ENCODE peak calls at places on chromosomes 1 and 21, in eight cellular contexts. One of them, this sample, is unnamed.
A peak's percentile ranks its signal among the peaks of the same experiment; 100 is the strongest.

GRCh38 chr1:65001238-65001792 is 35.0 kb upstream of the JAK1 start:
- DNase-seq in HTR-8/SVneo: peak; percentile 70
- DNase-seq in LNCaP clone FGC: no peak
- DNase-seq in nucleus accumbens: no peak
- DNase-seq in fibroblast of the aortic adventitia: peak; percentile 43
- DNase-seq in HEK293T: peak; percentile 82
- DNase-seq in endothelial cell: peak; percentile 28
- DNase-seq in HT-29: no peak
- DNase-seq in this sample: peak; percentile 74

GRCh38 chr1:206411321-206411720 is 59.0 kb upstream of the IKBKE start:
- DNase-seq in HTR-8/SVneo: no peak
- DNase-seq in LNCaP clone FGC: no peak
- DNase-seq in nucleus accumbens: no peak
- DNase-seq in fibroblast of the aortic adventitia: no peak
- DNase-seq in HEK293T: no peak
- DNase-seq in endothelial cell: no peak
- DNase-seq in HT-29: no peak
- DNase-seq in this sample: no peak

GRCh38 chr1:34686531-34686930 is 68.3 kb upstream of the GJB5 start:
- DNase-seq in HTR-8/SVneo: no peak
- DNase-seq in LNCaP clone FGC: no peak
- DNase-seq in nucleus accumbens: no peak
- DNase-seq in fibroblast of the aortic adventitia: no peak
- DNase-seq in HEK293T: no peak
- DNase-seq in endothelial cell: no peak
- DNase-seq in HT-29: no peak
- DNase-seq in this sample: no peak

GRCh38 chr1:56584910-56585528 is 5.7 kb upstream of the PLPP3 start:
- DNase-seq in HTR-8/SVneo: peak; percentile 36
- DNase-seq in LNCaP clone FGC: no peak
- DNase-seq in nucleus accumbens: no peak
- DNase-seq in fibroblast of the aortic adventitia: peak; percentile 88
- DNase-seq in HEK293T: peak; percentile 66
- DNase-seq in endothelial cell: peak; percentile 44
- DNase-seq in HT-29: peak; percentile 68
- DNase-seq in this sample: peak; percentile 77

GRCh38 chr1:93732514-93732913 is 50.9 kb upstream of the BCAR3 start:
- DNase-seq in HTR-8/SVneo: no peak
- DNase-seq in LNCaP clone FGC: no peak
- DNase-seq in nucleus accumbens: no peak
- DNase-seq in fibroblast of the aortic adventitia: no peak
- DNase-seq in HEK293T: no peak
- DNase-seq in endothelial cell: no peak
- DNase-seq in HT-29: no peak
- DNase-seq in this sample: no peak

GRCh38 chr1:66685265-66685664 is 67.0 kb upstream of the DYNLT5 start:
- DNase-seq in HTR-8/SVneo: no peak
- DNase-seq in LNCaP clone FGC: no peak
- DNase-seq in nucleus accumbens: no peak
- DNase-seq in fibroblast of the aortic adventitia: peak; percentile 57
- DNase-seq in HEK293T: no peak
- DNase-seq in endothelial cell: no peak
- DNase-seq in HT-29: no peak
- DNase-seq in this sample: no peak

GRCh38 chr1:25675729-25676476 is 59.3 kb downstream of the MAN1C1 start:
- DNase-seq in HTR-8/SVneo: no peak
- DNase-seq in LNCaP clone FGC: no peak
- DNase-seq in nucleus accumbens: no peak
- DNase-seq in fibroblast of the aortic adventitia: no peak
- DNase-seq in HEK293T: no peak
- DNase-seq in endothelial cell: no peak
- DNase-seq in HT-29: no peak
- DNase-seq in this sample: no peak

GRCh38 chr1:58422436-58422835 is 124.1 kb downstream of the OMA1 start:
- DNase-seq in HTR-8/SVneo: no peak
- DNase-seq in LNCaP clone FGC: no peak
- DNase-seq in nucleus accumbens: no peak
- DNase-seq in fibroblast of the aortic adventitia: no peak
- DNase-seq in HEK293T: no peak
- DNase-seq in endothelial cell: no peak
- DNase-seq in HT-29: no peak
- DNase-seq in this sample: no peak

GRCh38 chr1:156571261-156571958 is 955 bp downstream of the IQGAP3 start:
- DNase-seq in HTR-8/SVneo: peak; percentile 60
- DNase-seq in LNCaP clone FGC: no peak
- DNase-seq in nucleus accumbens: no peak
- DNase-seq in fibroblast of the aortic adventitia: peak; percentile 86
- DNase-seq in HEK293T: peak; percentile 61
- DNase-seq in endothelial cell: no peak
- DNase-seq in HT-29: peak; percentile 68
- DNase-seq in this sample: peak; percentile 94

GRCh38 chr1:14767075-14767474 is 168.6 kb downstream of the KAZN start:
- DNase-seq in HTR-8/SVneo: no peak
- DNase-seq in LNCaP clone FGC: no peak
- DNase-seq in nucleus accumbens: no peak
- DNase-seq in fibroblast of the aortic adventitia: peak; percentile 10
- DNase-seq in HEK293T: no peak
- DNase-seq in endothelial cell: no peak
- DNase-seq in HT-29: no peak
- DNase-seq in this sample: no peak

GRCh38 chr21:16821588-16821987 is 691.3 kb upstream of the CXADR start:
- DNase-seq in HTR-8/SVneo: no peak
- DNase-seq in LNCaP clone FGC: no peak
- DNase-seq in nucleus accumbens: no peak
- DNase-seq in fibroblast of the aortic adventitia: no peak
- DNase-seq in HEK293T: no peak
- DNase-seq in endothelial cell: no peak
- DNase-seq in HT-29: no peak
- DNase-seq in this sample: no peak

GRCh38 chr1:205270271-205270670 is 42.5 kb downstream of the TMCC2 start:
- DNase-seq in HTR-8/SVneo: no peak
- DNase-seq in LNCaP clone FGC: no peak
- DNase-seq in nucleus accumbens: no peak
- DNase-seq in fibroblast of the aortic adventitia: no peak
- DNase-seq in HEK293T: no peak
- DNase-seq in endothelial cell: no peak
- DNase-seq in HT-29: no peak
- DNase-seq in this sample: no peak

GRCh38 chr1:2645776-2646175 is 13.0 kb upstream of the MMEL1 start:
- DNase-seq in HTR-8/SVneo: no peak
- DNase-seq in LNCaP clone FGC: no peak
- DNase-seq in nucleus accumbens: no peak
- DNase-seq in fibroblast of the aortic adventitia: no peak
- DNase-seq in HEK293T: no peak
- DNase-seq in endothelial cell: no peak
- DNase-seq in HT-29: no peak
- DNase-seq in this sample: no peak

GRCh38 chr1:177305040-177306018 is 134.6 kb downstream of the BRINP2 start:
- DNase-seq in HTR-8/SVneo: no peak
- DNase-seq in LNCaP clone FGC: no peak
- DNase-seq in nucleus accumbens: no peak
- DNase-seq in fibroblast of the aortic adventitia: no peak
- DNase-seq in HEK293T: no peak
- DNase-seq in endothelial cell: no peak
- DNase-seq in HT-29: no peak
- DNase-seq in this sample: no peak

GRCh38 chr1:51488372-51489050 is 30.6 kb downstream of the EPS15 start:
- DNase-seq in HTR-8/SVneo: no peak
- DNase-seq in LNCaP clone FGC: no peak
- DNase-seq in nucleus accumbens: no peak
- DNase-seq in fibroblast of the aortic adventitia: peak; percentile 28
- DNase-seq in HEK293T: no peak
- DNase-seq in endothelial cell: no peak
- DNase-seq in HT-29: no peak
- DNase-seq in this sample: peak; percentile 23

GRCh38 chr1:208333676-208334075 is 89.5 kb upstream of the PLXNA2 start:
- DNase-seq in HTR-8/SVneo: no peak
- DNase-seq in LNCaP clone FGC: no peak
- DNase-seq in nucleus accumbens: no peak
- DNase-seq in fibroblast of the aortic adventitia: no peak
- DNase-seq in HEK293T: no peak
- DNase-seq in endothelial cell: no peak
- DNase-seq in HT-29: no peak
- DNase-seq in this sample: no peak

GRCh38 chr1:203069028-203069804 is 16.6 kb downstream of the MYOG start:
- DNase-seq in HTR-8/SVneo: no peak
- DNase-seq in LNCaP clone FGC: no peak
- DNase-seq in nucleus accumbens: no peak
- DNase-seq in fibroblast of the aortic adventitia: peak; percentile 28
- DNase-seq in HEK293T: no peak
- DNase-seq in endothelial cell: no peak
- DNase-seq in HT-29: no peak
- DNase-seq in this sample: no peak

GRCh38 chr1:198879711-198880306 is 241.0 kb downstream of the PTPRC start:
- DNase-seq in HTR-8/SVneo: peak; percentile 8
- DNase-seq in LNCaP clone FGC: no peak
- DNase-seq in nucleus accumbens: no peak
- DNase-seq in fibroblast of the aortic adventitia: peak; percentile 35
- DNase-seq in HEK293T: no peak
- DNase-seq in endothelial cell: no peak
- DNase-seq in HT-29: no peak
- DNase-seq in this sample: peak; percentile 67

GRCh38 chr1:63827411-63828321 is 53.8 kb downstream of the ROR1 start:
- DNase-seq in HTR-8/SVneo: no peak
- DNase-seq in LNCaP clone FGC: no peak
- DNase-seq in nucleus accumbens: no peak
- DNase-seq in fibroblast of the aortic adventitia: peak; percentile 80
- DNase-seq in HEK293T: no peak
- DNase-seq in endothelial cell: no peak
- DNase-seq in HT-29: no peak
- DNase-seq in this sample: peak; percentile 63

GRCh38 chr1:51305371-51305823 is 25.0 kb downstream of the TTC39A start:
- DNase-seq in HTR-8/SVneo: no peak
- DNase-seq in LNCaP clone FGC: no peak
- DNase-seq in nucleus accumbens: no peak
- DNase-seq in fibroblast of the aortic adventitia: no peak
- DNase-seq in HEK293T: no peak
- DNase-seq in endothelial cell: no peak
- DNase-seq in HT-29: peak; percentile 40
- DNase-seq in this sample: no peak

GRCh38 chr1:94801919-94802546 is 18.1 kb upstream of the SLC44A3 start:
- DNase-seq in HTR-8/SVneo: peak; percentile 54
- DNase-seq in LNCaP clone FGC: peak; percentile 61
- DNase-seq in nucleus accumbens: peak; percentile 20
- DNase-seq in fibroblast of the aortic adventitia: peak; percentile 91
- DNase-seq in HEK293T: no peak
- DNase-seq in endothelial cell: no peak
- DNase-seq in HT-29: peak; percentile 56
- DNase-seq in this sample: peak; percentile 94

GRCh38 chr1:70455291-70455690 is 44.2 kb downstream of the CTH start:
- DNase-seq in HTR-8/SVneo: no peak
- DNase-seq in LNCaP clone FGC: no peak
- DNase-seq in nucleus accumbens: no peak
- DNase-seq in fibroblast of the aortic adventitia: no peak
- DNase-seq in HEK293T: no peak
- DNase-seq in endothelial cell: no peak
- DNase-seq in HT-29: no peak
- DNase-seq in this sample: peak; percentile 40

GRCh38 chr1:196155586-196155985 is 452.7 kb downstream of the KCNT2 start:
- DNase-seq in HTR-8/SVneo: no peak
- DNase-seq in LNCaP clone FGC: no peak
- DNase-seq in nucleus accumbens: no peak
- DNase-seq in fibroblast of the aortic adventitia: no peak
- DNase-seq in HEK293T: no peak
- DNase-seq in endothelial cell: no peak
- DNase-seq in HT-29: no peak
- DNase-seq in this sample: no peak

GRCh38 chr1:152912471-152912870 is 4.1 kb downstream of the IVL start:
- DNase-seq in HTR-8/SVneo: no peak
- DNase-seq in LNCaP clone FGC: no peak
- DNase-seq in nucleus accumbens: no peak
- DNase-seq in fibroblast of the aortic adventitia: no peak
- DNase-seq in HEK293T: no peak
- DNase-seq in endothelial cell: no peak
- DNase-seq in HT-29: peak; percentile 35
- DNase-seq in this sample: no peak

GRCh38 chr1:191993549-191993948 is 164.7 kb upstream of the RGS18 start:
- DNase-seq in HTR-8/SVneo: peak; percentile 1
- DNase-seq in LNCaP clone FGC: peak; percentile 18
- DNase-seq in nucleus accumbens: no peak
- DNase-seq in fibroblast of the aortic adventitia: peak; percentile 52
- DNase-seq in HEK293T: no peak
- DNase-seq in endothelial cell: no peak
- DNase-seq in HT-29: peak; percentile 45
- DNase-seq in this sample: peak; percentile 2

GRCh38 chr1:18907021-18907913 is 4.9 kb upstream of the ALDH4A1 start:
- DNase-seq in HTR-8/SVneo: peak; percentile 29
- DNase-seq in LNCaP clone FGC: no peak
- DNase-seq in nucleus accumbens: peak; percentile 62
- DNase-seq in fibroblast of the aortic adventitia: peak; percentile 79
- DNase-seq in HEK293T: peak; percentile 54
- DNase-seq in endothelial cell: peak; percentile 60
- DNase-seq in HT-29: peak; percentile 79
- DNase-seq in this sample: peak; percentile 65

GRCh38 chr1:186875874-186876273 is 47.1 kb downstream of the PLA2G4A start:
- DNase-seq in HTR-8/SVneo: no peak
- DNase-seq in LNCaP clone FGC: no peak
- DNase-seq in nucleus accumbens: no peak
- DNase-seq in fibroblast of the aortic adventitia: no peak
- DNase-seq in HEK293T: no peak
- DNase-seq in endothelial cell: no peak
- DNase-seq in HT-29: no peak
- DNase-seq in this sample: no peak

GRCh38 chr1:94989398-94989797 is 62.5 kb upstream of the CNN3 start:
- DNase-seq in HTR-8/SVneo: no peak
- DNase-seq in LNCaP clone FGC: no peak
- DNase-seq in nucleus accumbens: no peak
- DNase-seq in fibroblast of the aortic adventitia: no peak
- DNase-seq in HEK293T: no peak
- DNase-seq in endothelial cell: no peak
- DNase-seq in HT-29: no peak
- DNase-seq in this sample: no peak

GRCh38 chr1:38741341-38741740 is 118.2 kb downstream of the RRAGC start:
- DNase-seq in HTR-8/SVneo: no peak
- DNase-seq in LNCaP clone FGC: no peak
- DNase-seq in nucleus accumbens: no peak
- DNase-seq in fibroblast of the aortic adventitia: no peak
- DNase-seq in HEK293T: no peak
- DNase-seq in endothelial cell: no peak
- DNase-seq in HT-29: no peak
- DNase-seq in this sample: no peak

GRCh38 chr1:111441573-111442192 is 7.4 kb downstream of the WDR77 start:
- DNase-seq in HTR-8/SVneo: no peak
- DNase-seq in LNCaP clone FGC: no peak
- DNase-seq in nucleus accumbens: no peak
- DNase-seq in fibroblast of the aortic adventitia: no peak
- DNase-seq in HEK293T: peak; percentile 57
- DNase-seq in endothelial cell: peak; percentile 71
- DNase-seq in HT-29: peak; percentile 47
- DNase-seq in this sample: peak; percentile 28

GRCh38 chr1:183353597-183353996 is 64.6 kb downstream of the NMNAT2 start:
- DNase-seq in HTR-8/SVneo: no peak
- DNase-seq in LNCaP clone FGC: no peak
- DNase-seq in nucleus accumbens: no peak
- DNase-seq in fibroblast of the aortic adventitia: no peak
- DNase-seq in HEK293T: no peak
- DNase-seq in endothelial cell: no peak
- DNase-seq in HT-29: no peak
- DNase-seq in this sample: no peak

GRCh38 chr1:226875641-226876295 is 5.4 kb downstream of the PSEN2 start:
- DNase-seq in HTR-8/SVneo: peak; percentile 35
- DNase-seq in LNCaP clone FGC: no peak
- DNase-seq in nucleus accumbens: no peak
- DNase-seq in fibroblast of the aortic adventitia: no peak
- DNase-seq in HEK293T: no peak
- DNase-seq in endothelial cell: no peak
- DNase-seq in HT-29: peak; percentile 92
- DNase-seq in this sample: peak; percentile 56

GRCh38 chr1:202158810-202159533 is 1.4 kb downstream of the PTPN7 start:
- DNase-seq in HTR-8/SVneo: no peak
- DNase-seq in LNCaP clone FGC: no peak
- DNase-seq in nucleus accumbens: no peak
- DNase-seq in fibroblast of the aortic adventitia: no peak
- DNase-seq in HEK293T: no peak
- DNase-seq in endothelial cell: no peak
- DNase-seq in HT-29: no peak
- DNase-seq in this sample: no peak

GRCh38 chr1:6465461-6466005 is 440 bp downstream of the TNFRSF25 start:
- DNase-seq in HTR-8/SVneo: no peak
- DNase-seq in LNCaP clone FGC: no peak
- DNase-seq in nucleus accumbens: no peak
- DNase-seq in fibroblast of the aortic adventitia: no peak
- DNase-seq in HEK293T: no peak
- DNase-seq in endothelial cell: no peak
- DNase-seq in HT-29: no peak
- DNase-seq in this sample: no peak

This sample was measured in fibroblast of mammary gland.